ENCODE peak calls at places on chromosome 10, in eight cellular contexts. X is neural progenitor cell, N is PC-3, L is SK-N-SH, P is hepatocyte, U is GM23338, Q is HCT116, E is MM.1S. H is an unnamed sample.

GRCh38 chr10:45417746-45418145 is 43.7 kb downstream of the ALOX5 start:
- DNase-seq in U (no peak), N (no peak), E (no peak), Q (no peak), P (no peak), X (no peak), L (no peak), H (no peak)

GRCh38 chr10:60646966-60647796 is 131.1 kb upstream of the CDK1 start:
- DNase-seq in U (peak; percentile 82), X (peak; percentile 57), P (peak; percentile 75), E (peak; percentile 66), N (peak; percentile 98), Q (peak; percentile 48), L (peak; percentile 12), H (peak; percentile 63)

GRCh38 chr10:124048371-124049290 is 44.8 kb downstream of the CHST15 start:
- DNase-seq in L (no peak), P (no peak), U (no peak), N (no peak), E (no peak), X (no peak), Q (no peak), H (no peak)

GRCh38 chr10:100993986-100994708 is 5.5 kb upstream of the LZTS2 start:
- DNase-seq in N (peak; percentile 59), E (peak; percentile 5), Q (no peak), P (peak; percentile 66), X (peak; percentile 65), L (peak; percentile 70), U (peak; percentile 74), H (no peak)

GRCh38 chr10:86966008-86966654 is 2.2 kb upstream of the ADIRF start:
- DNase-seq in X (no peak), E (no peak), P (no peak), Q (no peak), U (no peak), L (no peak), N (no peak), H (no peak)

GRCh38 chr10:60209874-60210584 is 179.6 kb downstream of the ANK3 start:
- DNase-seq in L (no peak), N (peak; percentile 93), X (no peak), E (no peak), P (no peak), Q (no peak), U (peak; percentile 38), H (no peak)

GRCh38 chr10:17428616-17429097 is 25.7 kb downstream of the ST8SIA6 start:
- DNase-seq in P (no peak), L (no peak), Q (no peak), U (peak; percentile 17), N (no peak), E (peak; percentile 28), X (no peak), H (no peak)

GRCh38 chr10:71939304-71939703 is 24.9 kb upstream of the CHST3 start:
- DNase-seq in N (no peak), X (no peak), Q (no peak), L (no peak), U (no peak), E (no peak), P (no peak), H (no peak)

GRCh38 chr10:810351-810846 is 120.9 kb upstream of the DIP2C start:
- DNase-seq in X (peak; percentile 76), U (peak; percentile 70), E (peak; percentile 27), N (no peak), L (peak; percentile 71), P (peak; percentile 66), Q (no peak), H (peak; percentile 50)

GRCh38 chr10:83605783-83606182 is 533.5 kb upstream of the GHITM start:
- DNase-seq in Q (no peak), N (no peak), X (no peak), E (no peak), U (no peak), L (no peak), P (no peak), H (no peak)

GRCh38 chr10:126387041-126387908 is 1.0 kb downstream of the ADAM12 start:
- DNase-seq in L (peak; percentile 80), U (peak; percentile 80), E (no peak), Q (no peak), X (peak; percentile 80), P (peak; percentile 79), N (peak; percentile 73), H (no peak)

GRCh38 chr10:48473704-48474103 is 131.2 kb downstream of the ARHGAP22 start:
- DNase-seq in P (no peak), E (no peak), N (no peak), L (no peak), U (no peak), Q (no peak), X (no peak), H (no peak)

GRCh38 chr10:30775779-30776591 is 146.4 kb upstream of the LYZL2 start:
- DNase-seq in N (no peak), X (no peak), U (no peak), L (no peak), E (no peak), Q (no peak), P (no peak), H (no peak)

GRCh38 chr10:22598488-22598887 is 115.9 kb downstream of the PIP4K2A start:
- DNase-seq in N (no peak), U (no peak), E (no peak), P (no peak), X (no peak), L (peak; percentile 45), Q (no peak), H (no peak)

GRCh38 chr10:30818010-30818660 is 188.6 kb upstream of the LYZL2 start:
- DNase-seq in N (peak; percentile 12), L (peak; percentile 42), Q (no peak), U (no peak), E (no peak), X (no peak), P (no peak), H (no peak)

GRCh38 chr10:69248117-69248730 is 28.1 kb downstream of the HKDC1 start:
- DNase-seq in P (no peak), X (no peak), Q (no peak), U (no peak), N (no peak), E (no peak), L (no peak), H (no peak)

GRCh38 chr10:126042906-126043305 is 146.5 kb downstream of the FANK1 start:
- DNase-seq in L (no peak), E (no peak), Q (no peak), X (no peak), P (no peak), U (no peak), N (no peak), H (no peak)

GRCh38 chr10:77865585-77866324 is 60.8 kb downstream of the DLG5 start:
- DNase-seq in X (no peak), E (no peak), L (no peak), U (peak; percentile 55), N (no peak), P (no peak), Q (no peak), H (peak; percentile 44)

GRCh38 chr10:114821915-114822770 is 563 bp downstream of the FHIP2A start:
- DNase-seq in L (peak; percentile 81), U (peak; percentile 59), X (peak; percentile 53), N (peak; percentile 13), E (peak; percentile 35), P (peak; percentile 32), Q (no peak), H (peak; percentile 83)

GRCh38 chr10:11472158-11472753 is 139.2 kb downstream of the USP6NL start:
- DNase-seq in X (peak; percentile 79), Q (peak; percentile 37), N (peak; percentile 59), L (peak; percentile 69), P (peak; percentile 76), E (peak; percentile 70), U (peak; percentile 89), H (peak; percentile 73)

GRCh38 chr10:5976689-5977470 is 463 bp downstream of the IL15RA start:
- DNase-seq in Q (peak; percentile 18), U (peak; percentile 57), P (peak; percentile 34), N (peak; percentile 30), E (peak; percentile 46), L (no peak), X (peak; percentile 58), H (peak; percentile 49)

GRCh38 chr10:520402-520787 is 169.1 kb downstream of the DIP2C start:
- DNase-seq in N (no peak), E (no peak), U (no peak), X (peak; percentile 36), L (no peak), P (no peak), Q (no peak), H (no peak)

GRCh38 chr10:50614444-50615137 is 9.2 kb downstream of the SGMS1 start:
- DNase-seq in E (peak; percentile 46), Q (peak; percentile 37), X (peak; percentile 31), L (no peak), U (peak; percentile 94), P (peak; percentile 39), N (peak; percentile 93), H (peak; percentile 61)

GRCh38 chr10:77350711-77351119 is 286.9 kb downstream of the KCNMA1 start:
- DNase-seq in L (peak; percentile 19), U (no peak), E (no peak), P (peak; percentile 79), X (no peak), N (peak; percentile 100), Q (peak; percentile 92), H (no peak)

GRCh38 chr10:75401569-75402485 is at the start of gene ZNF503:
- DNase-seq in U (peak; percentile 98), L (peak; percentile 95), Q (peak; percentile 94), N (peak; percentile 100), P (peak; percentile 98), X (peak; percentile 98), E (peak; percentile 96), H (no peak)
- TF ChIP-seq CTCF in U (no peak), L (peak; percentile 14), Q (peak; percentile 14), N (peak; percentile 24), P (peak; percentile 1), X (peak; percentile 10), E (no peak), H (no peak)

GRCh38 chr10:79159141-79159619 is 90.4 kb downstream of the ZMIZ1 start:
- DNase-seq in N (peak; percentile 98), P (no peak), L (peak; percentile 76), E (no peak), U (no peak), Q (no peak), X (no peak), H (no peak)
- H3K4me3 ChIP-seq in N (no peak overlapping the region), P (no peak overlapping the region), L (no peak overlapping the region), E (no peak overlapping the region), U (no peak overlapping the region), Q (no peak overlapping the region), X (no peak overlapping the region), H (no peak overlapping the region)

GRCh38 chr10:104277785-104278184 is 8.8 kb downstream of the GSTO2 start:
- DNase-seq in Q (no peak), N (peak; percentile 73), L (no peak), E (no peak), U (no peak), X (no peak), P (no peak), H (no peak)
- TF ChIP-seq EZH2phosphoT487 in Q (no peak), N (no peak), L (no peak), E (no peak), U (no peak), X (no peak), P (no peak), H (no peak)

GRCh38 chr10:65550761-65551160 is 1375.1 kb upstream of the LRRTM3 start:
- DNase-seq in P (no peak), U (no peak), Q (no peak), E (peak; percentile 58), X (no peak), L (no peak), N (no peak), H (no peak)
- TF ChIP-seq CTCF in P (no peak), U (no peak), Q (no peak), E (no peak), X (no peak), L (no peak), N (no peak), H (no peak)

GRCh38 chr10:121708921-121709625 is 110.8 kb upstream of the FGFR2 start:
- DNase-seq in N (no peak), P (no peak), X (peak; percentile 81), Q (no peak), U (peak; percentile 42), L (no peak), E (no peak), H (no peak)
- H3K4me3 ChIP-seq in N (no peak overlapping the region), P (no peak overlapping the region), X (peak overlapping the region; percentile 26), Q (no peak overlapping the region), U (no peak overlapping the region), L (no peak overlapping the region), E (no peak overlapping the region), H (no peak overlapping the region)